ENCODE peak calls at places on chromosomes 6 and 20, in ten cellular contexts. One of them, this sample, is unnamed.

GRCh38 chr6:27505209-27506027 is 32.5 kb upstream of the ZNF184 start:
- DNase-seq in mucosa of descending colon: peak; percentile 26
- DNase-seq in heart right ventricle: no peak
- DNase-seq in foreskin fibroblast: peak; percentile 24
- DNase-seq in A673: peak; percentile 69
- DNase-seq in cardiac muscle cell: peak; percentile 13
- DNase-seq in fibroblast of lung: peak; percentile 75
- DNase-seq in prostate gland: peak; percentile 28
- DNase-seq in brain microvascular endothelial cell: peak; percentile 89
- DNase-seq in thoracic aorta: no peak
- DNase-seq in this sample: peak; percentile 19

GRCh38 chr20:31560900-31561598 is 44.0 kb upstream of the ID1 start:
- DNase-seq in mucosa of descending colon: no peak
- DNase-seq in heart right ventricle: no peak
- DNase-seq in foreskin fibroblast: peak; percentile 95
- DNase-seq in A673: peak; percentile 54
- DNase-seq in cardiac muscle cell: no peak
- DNase-seq in fibroblast of lung: peak; percentile 98
- DNase-seq in prostate gland: no peak
- DNase-seq in brain microvascular endothelial cell: peak; percentile 95
- DNase-seq in thoracic aorta: peak; percentile 61
- DNase-seq in this sample: peak; percentile 93

GRCh38 chr6:16468991-16469615 is 230.7 kb downstream of the GMPR start:
- DNase-seq in mucosa of descending colon: no peak
- DNase-seq in heart right ventricle: no peak
- DNase-seq in foreskin fibroblast: no peak
- DNase-seq in A673: no peak
- DNase-seq in cardiac muscle cell: no peak
- DNase-seq in fibroblast of lung: no peak
- DNase-seq in prostate gland: no peak
- DNase-seq in brain microvascular endothelial cell: no peak
- DNase-seq in thoracic aorta: no peak
- DNase-seq in this sample: no peak

GRCh38 chr6:7264686-7265384 is 48.2 kb downstream of the SSR1 start:
- DNase-seq in mucosa of descending colon: no peak
- DNase-seq in heart right ventricle: peak; percentile 2
- DNase-seq in foreskin fibroblast: no peak
- DNase-seq in A673: no peak
- DNase-seq in cardiac muscle cell: no peak
- DNase-seq in fibroblast of lung: no peak
- DNase-seq in prostate gland: no peak
- DNase-seq in brain microvascular endothelial cell: no peak
- DNase-seq in thoracic aorta: no peak
- DNase-seq in this sample: no peak

GRCh38 chr6:155880905-155881304 is 425.3 kb upstream of the NOX3 start:
- DNase-seq in mucosa of descending colon: no peak
- DNase-seq in heart right ventricle: no peak
- DNase-seq in foreskin fibroblast: peak; percentile 59
- DNase-seq in A673: no peak
- DNase-seq in cardiac muscle cell: no peak
- DNase-seq in fibroblast of lung: peak; percentile 51
- DNase-seq in prostate gland: no peak
- DNase-seq in brain microvascular endothelial cell: peak; percentile 19
- DNase-seq in thoracic aorta: no peak
- DNase-seq in this sample: no peak

GRCh38 chr20:53517146-53517545 is 76.5 kb downstream of the ZNF217 start:
- DNase-seq in mucosa of descending colon: peak; percentile 52
- DNase-seq in heart right ventricle: no peak
- DNase-seq in foreskin fibroblast: no peak
- DNase-seq in A673: no peak
- DNase-seq in cardiac muscle cell: no peak
- DNase-seq in fibroblast of lung: no peak
- DNase-seq in prostate gland: no peak
- DNase-seq in brain microvascular endothelial cell: peak; percentile 7
- DNase-seq in thoracic aorta: no peak
- DNase-seq in this sample: no peak

GRCh38 chr6:152720964-152721363 is 23.3 kb downstream of the MYCT1 start:
- DNase-seq in mucosa of descending colon: no peak
- DNase-seq in heart right ventricle: no peak
- DNase-seq in foreskin fibroblast: no peak
- DNase-seq in A673: peak; percentile 17
- DNase-seq in cardiac muscle cell: no peak
- DNase-seq in fibroblast of lung: peak; percentile 32
- DNase-seq in prostate gland: no peak
- DNase-seq in brain microvascular endothelial cell: no peak
- DNase-seq in thoracic aorta: no peak
- DNase-seq in this sample: no peak

GRCh38 chr6:39945626-39946025 is 11.4 kb upstream of the MOCS1 start:
- DNase-seq in mucosa of descending colon: peak; percentile 77
- DNase-seq in heart right ventricle: no peak
- DNase-seq in foreskin fibroblast: no peak
- DNase-seq in A673: no peak
- DNase-seq in cardiac muscle cell: peak; percentile 23
- DNase-seq in fibroblast of lung: no peak
- DNase-seq in prostate gland: no peak
- DNase-seq in brain microvascular endothelial cell: no peak
- DNase-seq in thoracic aorta: no peak
- DNase-seq in this sample: no peak

GRCh38 chr6:73504160-73504559 is 16.7 kb downstream of the EEF1A1 start:
- DNase-seq in mucosa of descending colon: no peak
- DNase-seq in heart right ventricle: no peak
- DNase-seq in foreskin fibroblast: no peak
- DNase-seq in A673: no peak
- DNase-seq in cardiac muscle cell: no peak
- DNase-seq in fibroblast of lung: no peak
- DNase-seq in prostate gland: no peak
- DNase-seq in brain microvascular endothelial cell: no peak
- DNase-seq in thoracic aorta: no peak
- DNase-seq in this sample: no peak

GRCh38 chr6:5078121-5078695 is 6.9 kb upstream of the PPP1R3G start:
- DNase-seq in mucosa of descending colon: no peak
- DNase-seq in heart right ventricle: no peak
- DNase-seq in foreskin fibroblast: no peak
- DNase-seq in A673: peak; percentile 38
- DNase-seq in cardiac muscle cell: no peak
- DNase-seq in fibroblast of lung: no peak
- DNase-seq in prostate gland: no peak
- DNase-seq in brain microvascular endothelial cell: no peak
- DNase-seq in thoracic aorta: no peak
- DNase-seq in this sample: no peak

GRCh38 chr20:1299522-1299921 is 29.4 kb downstream of the SDCBP2 start:
- DNase-seq in mucosa of descending colon: peak; percentile 36
- DNase-seq in heart right ventricle: no peak
- DNase-seq in foreskin fibroblast: no peak
- DNase-seq in A673: no peak
- DNase-seq in cardiac muscle cell: peak; percentile 16
- DNase-seq in fibroblast of lung: no peak
- DNase-seq in prostate gland: no peak
- DNase-seq in brain microvascular endothelial cell: no peak
- DNase-seq in thoracic aorta: no peak
- DNase-seq in this sample: no peak

GRCh38 chr20:8019998-8020247 is 362 bp upstream of the TMX4 start:
- DNase-seq in mucosa of descending colon: no peak
- DNase-seq in heart right ventricle: no peak
- DNase-seq in foreskin fibroblast: no peak
- DNase-seq in A673: no peak
- DNase-seq in cardiac muscle cell: no peak
- DNase-seq in fibroblast of lung: no peak
- DNase-seq in prostate gland: no peak
- DNase-seq in brain microvascular endothelial cell: no peak
- DNase-seq in thoracic aorta: no peak
- DNase-seq in this sample: no peak

GRCh38 chr6:133973109-133973971 is 20.3 kb downstream of the TBPL1 start:
- DNase-seq in mucosa of descending colon: no peak
- DNase-seq in heart right ventricle: no peak
- DNase-seq in foreskin fibroblast: no peak
- DNase-seq in A673: peak; percentile 65
- DNase-seq in cardiac muscle cell: peak; percentile 57
- DNase-seq in fibroblast of lung: peak; percentile 49
- DNase-seq in prostate gland: no peak
- DNase-seq in brain microvascular endothelial cell: no peak
- DNase-seq in thoracic aorta: no peak
- DNase-seq in this sample: no peak
- TF ChIP-seq CTCF in mucosa of descending colon: peak; percentile 50
- TF ChIP-seq CTCF in heart right ventricle: peak; percentile 52
- TF ChIP-seq CTCF in foreskin fibroblast: peak; percentile 44
- TF ChIP-seq CTCF in A673: peak; percentile 76
- TF ChIP-seq CTCF in cardiac muscle cell: peak; percentile 69
- TF ChIP-seq CTCF in fibroblast of lung: peak; percentile 49
- TF ChIP-seq CTCF in prostate gland: peak; percentile 58
- TF ChIP-seq CTCF in brain microvascular endothelial cell: peak; percentile 50
- TF ChIP-seq CTCF in thoracic aorta: peak; percentile 67
- TF ChIP-seq CTCF in this sample: no peak

DNA sequence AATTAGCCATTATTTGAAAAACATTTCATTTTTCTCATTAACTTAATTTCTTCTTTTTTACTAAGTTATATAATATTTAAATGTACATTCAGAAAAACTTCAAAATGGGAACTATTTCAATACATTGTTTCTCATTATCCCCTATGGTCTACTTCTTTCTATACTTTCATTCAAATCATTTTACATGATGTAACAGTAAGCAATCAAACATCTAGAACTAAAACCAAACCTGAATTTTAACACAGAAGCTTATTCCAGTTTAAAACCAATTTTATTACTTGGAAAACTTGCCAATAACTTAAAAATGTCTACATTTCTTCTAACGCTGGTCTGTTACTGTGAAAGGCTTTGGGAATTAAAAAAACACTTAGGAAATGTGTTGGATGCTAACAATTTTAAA is 4.6 kb upstream of the PRR18 start:
- DNase-seq in mucosa of descending colon: no peak
- DNase-seq in heart right ventricle: no peak
- DNase-seq in foreskin fibroblast: no peak
- DNase-seq in A673: no peak
- DNase-seq in cardiac muscle cell: no peak
- DNase-seq in fibroblast of lung: no peak
- DNase-seq in prostate gland: no peak
- DNase-seq in brain microvascular endothelial cell: no peak
- DNase-seq in thoracic aorta: no peak
- DNase-seq in this sample: no peak
- H3K4me3 ChIP-seq in mucosa of descending colon: no peak overlapping the region
- H3K4me3 ChIP-seq in heart right ventricle: no peak overlapping the region
- H3K4me3 ChIP-seq in foreskin fibroblast: no peak overlapping the region
- H3K4me3 ChIP-seq in A673: no peak overlapping the region
- H3K4me3 ChIP-seq in cardiac muscle cell: no peak overlapping the region
- H3K4me3 ChIP-seq in fibroblast of lung: no peak overlapping the region
- H3K4me3 ChIP-seq in prostate gland: no peak overlapping the region
- H3K4me3 ChIP-seq in brain microvascular endothelial cell: no peak overlapping the region
- H3K4me3 ChIP-seq in thoracic aorta: no peak overlapping the region
- H3K4me3 ChIP-seq in this sample: no peak overlapping the region

GRCh38 chr20:15759546-15760216 is 813.6 kb downstream of the KIF16B start:
- DNase-seq in mucosa of descending colon: no peak
- DNase-seq in heart right ventricle: no peak
- DNase-seq in foreskin fibroblast: peak; percentile 21
- DNase-seq in A673: no peak
- DNase-seq in cardiac muscle cell: peak; percentile 24
- DNase-seq in fibroblast of lung: no peak
- DNase-seq in prostate gland: no peak
- DNase-seq in brain microvascular endothelial cell: no peak
- DNase-seq in thoracic aorta: no peak
- DNase-seq in this sample: no peak
- TF ChIP-seq CTCF in mucosa of descending colon: no peak
- TF ChIP-seq CTCF in heart right ventricle: no peak
- TF ChIP-seq CTCF in foreskin fibroblast: peak; percentile 15
- TF ChIP-seq CTCF in A673: no peak
- TF ChIP-seq CTCF in cardiac muscle cell: no peak
- TF ChIP-seq CTCF in fibroblast of lung: no peak
- TF ChIP-seq CTCF in prostate gland: no peak
- TF ChIP-seq CTCF in brain microvascular endothelial cell: peak; percentile 31
- TF ChIP-seq CTCF in thoracic aorta: no peak
- TF ChIP-seq CTCF in this sample: peak; percentile 5

GRCh38 chr6:134317471-134318131 is at the start of gene SGK1:
- DNase-seq in mucosa of descending colon: peak; percentile 6
- DNase-seq in heart right ventricle: peak; percentile 24
- DNase-seq in foreskin fibroblast: no peak
- DNase-seq in A673: peak; percentile 35
- DNase-seq in cardiac muscle cell: peak; percentile 25
- DNase-seq in fibroblast of lung: peak; percentile 47
- DNase-seq in prostate gland: peak; percentile 9
- DNase-seq in brain microvascular endothelial cell: peak; percentile 46
- DNase-seq in thoracic aorta: no peak
- DNase-seq in this sample: no peak
- H3K4me3 ChIP-seq in mucosa of descending colon: no peak within 1 kb of the TSS
- H3K4me3 ChIP-seq in heart right ventricle: peak within 1 kb of the TSS; percentile 46
- H3K4me3 ChIP-seq in foreskin fibroblast: peak within 1 kb of the TSS; percentile 69
- H3K4me3 ChIP-seq in A673: peak within 1 kb of the TSS; percentile 55
- H3K4me3 ChIP-seq in cardiac muscle cell: peak within 1 kb of the TSS; percentile 40
- H3K4me3 ChIP-seq in fibroblast of lung: peak within 1 kb of the TSS; percentile 57
- H3K4me3 ChIP-seq in prostate gland: peak within 1 kb of the TSS; percentile 19
- H3K4me3 ChIP-seq in brain microvascular endothelial cell: peak within 1 kb of the TSS; percentile 76
- H3K4me3 ChIP-seq in thoracic aorta: peak within 1 kb of the TSS; percentile 80
- H3K4me3 ChIP-seq in this sample: peak within 1 kb of the TSS; percentile 69

GRCh38 chr6:35391240-35391968 is 49.0 kb downstream of the PPARD start:
- DNase-seq in mucosa of descending colon: peak; percentile 19
- DNase-seq in heart right ventricle: no peak
- DNase-seq in foreskin fibroblast: peak; percentile 80
- DNase-seq in A673: no peak
- DNase-seq in cardiac muscle cell: no peak
- DNase-seq in fibroblast of lung: peak; percentile 98
- DNase-seq in prostate gland: no peak
- DNase-seq in brain microvascular endothelial cell: peak; percentile 89
- DNase-seq in thoracic aorta: no peak
- DNase-seq in this sample: peak; percentile 91
- TF ChIP-seq CTCF in mucosa of descending colon: no peak
- TF ChIP-seq CTCF in heart right ventricle: no peak
- TF ChIP-seq CTCF in foreskin fibroblast: peak; percentile 16
- TF ChIP-seq CTCF in A673: no peak
- TF ChIP-seq CTCF in cardiac muscle cell: no peak
- TF ChIP-seq CTCF in fibroblast of lung: no peak
- TF ChIP-seq CTCF in prostate gland: no peak
- TF ChIP-seq CTCF in brain microvascular endothelial cell: peak; percentile 36
- TF ChIP-seq CTCF in thoracic aorta: no peak
- TF ChIP-seq CTCF in this sample: peak; percentile 4

DNA sequence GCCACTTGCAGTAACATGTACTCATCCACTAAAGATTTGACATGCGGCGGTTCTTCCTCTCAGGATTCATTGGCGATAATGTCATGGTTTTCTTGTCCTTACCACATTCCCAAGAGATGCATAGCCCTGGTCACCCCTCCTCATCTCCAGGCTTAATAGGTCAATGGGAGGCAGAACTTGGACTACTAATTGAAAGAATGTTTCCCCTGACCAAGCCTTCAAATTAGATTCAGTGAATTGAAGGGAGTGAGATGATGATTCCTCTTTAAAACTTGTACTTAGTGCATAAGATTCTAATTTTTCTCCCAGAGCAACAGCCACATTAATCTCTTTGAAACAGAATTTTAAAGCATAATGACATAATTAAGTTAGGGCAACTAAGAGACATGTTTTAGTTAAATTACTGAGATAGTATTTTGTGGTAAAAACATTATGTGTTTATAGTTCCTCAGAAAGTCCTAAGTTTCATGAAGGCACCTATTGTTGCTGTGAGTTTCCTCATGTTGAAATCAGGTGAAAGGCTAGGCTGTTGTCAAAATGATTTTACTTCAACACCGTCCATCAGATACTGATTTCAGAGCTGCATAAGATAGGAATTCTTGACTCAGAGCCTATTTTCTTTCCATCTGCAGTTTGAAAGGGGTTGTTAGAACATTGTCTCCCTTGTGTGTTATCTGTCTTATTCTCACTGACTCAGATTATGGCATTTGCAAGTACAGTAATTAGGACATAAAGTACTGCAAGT is 48.5 kb downstream of the STK4 start:
- DNase-seq in mucosa of descending colon: no peak
- DNase-seq in heart right ventricle: no peak
- DNase-seq in foreskin fibroblast: peak; percentile 69
- DNase-seq in A673: no peak
- DNase-seq in cardiac muscle cell: no peak
- DNase-seq in fibroblast of lung: peak; percentile 82
- DNase-seq in prostate gland: no peak
- DNase-seq in brain microvascular endothelial cell: peak; percentile 59
- DNase-seq in thoracic aorta: no peak
- DNase-seq in this sample: no peak
- H3K4me3 ChIP-seq in mucosa of descending colon: no peak overlapping the region
- H3K4me3 ChIP-seq in heart right ventricle: no peak overlapping the region
- H3K4me3 ChIP-seq in foreskin fibroblast: no peak overlapping the region
- H3K4me3 ChIP-seq in A673: no peak overlapping the region
- H3K4me3 ChIP-seq in cardiac muscle cell: no peak overlapping the region
- H3K4me3 ChIP-seq in fibroblast of lung: no peak overlapping the region
- H3K4me3 ChIP-seq in prostate gland: no peak overlapping the region
- H3K4me3 ChIP-seq in brain microvascular endothelial cell: no peak overlapping the region
- H3K4me3 ChIP-seq in thoracic aorta: no peak overlapping the region
- H3K4me3 ChIP-seq in this sample: no peak overlapping the region